ENCODE peak calls at places on chromosomes 16 and 17, in ten cellular contexts. One of them, this sample, is unnamed.

GRCh38 chr16:5622234-5622884 is 524.8 kb upstream of the EEF2KMT start:
- DNase-seq in AG08395: no peak
- DNase-seq in WTC11: no peak
- DNase-seq in astrocyte of the spinal cord: no peak
- DNase-seq in AG08396: no peak
- DNase-seq in GM12892: no peak
- DNase-seq in NB4: no peak
- DNase-seq in activated T-cell treated with anti-CD3 and anti-CD28 coated beads for 24 hours: no peak
- DNase-seq in heart left ventricle: no peak
- DNase-seq in NCI-H526: no peak
- DNase-seq in this sample: no peak

GRCh38 chr16:81469710-81470481 is 25.3 kb downstream of the CMIP start:
- DNase-seq in AG08395: no peak
- DNase-seq in WTC11: no peak
- DNase-seq in astrocyte of the spinal cord: peak
- DNase-seq in AG08396: no peak
- DNase-seq in GM12892: peak
- DNase-seq in NB4: peak
- DNase-seq in activated T-cell treated with anti-CD3 and anti-CD28 coated beads for 24 hours: no peak
- DNase-seq in heart left ventricle: no peak
- DNase-seq in NCI-H526: no peak
- DNase-seq in this sample: no peak

GRCh38 chr17:80123791-80124190 is 22.4 kb downstream of the GAA start:
- DNase-seq in AG08395: peak
- DNase-seq in WTC11: no peak
- DNase-seq in astrocyte of the spinal cord: peak
- DNase-seq in AG08396: peak
- DNase-seq in GM12892: no peak
- DNase-seq in NB4: no peak
- DNase-seq in activated T-cell treated with anti-CD3 and anti-CD28 coated beads for 24 hours: no peak
- DNase-seq in heart left ventricle: no peak
- DNase-seq in NCI-H526: no peak
- DNase-seq in this sample: no peak

GRCh38 chr17:36183001-36183810 is 6.8 kb upstream of the TBC1D3B start:
- DNase-seq in AG08395: peak
- DNase-seq in WTC11: peak
- DNase-seq in astrocyte of the spinal cord: peak
- DNase-seq in AG08396: peak
- DNase-seq in GM12892: peak
- DNase-seq in NB4: peak
- DNase-seq in activated T-cell treated with anti-CD3 and anti-CD28 coated beads for 24 hours: no peak
- DNase-seq in heart left ventricle: peak
- DNase-seq in NCI-H526: peak
- DNase-seq in this sample: peak

GRCh38 chr17:44263360-44263902 is 4.5 kb downstream of the SLC4A1 start:
- DNase-seq in AG08395: no peak
- DNase-seq in WTC11: no peak
- DNase-seq in astrocyte of the spinal cord: no peak
- DNase-seq in AG08396: no peak
- DNase-seq in GM12892: no peak
- DNase-seq in NB4: no peak
- DNase-seq in activated T-cell treated with anti-CD3 and anti-CD28 coated beads for 24 hours: no peak
- DNase-seq in heart left ventricle: no peak
- DNase-seq in NCI-H526: no peak
- DNase-seq in this sample: no peak

GRCh38 chr16:10078541-10078949 is 103.7 kb downstream of the GRIN2A start:
- DNase-seq in AG08395: no peak
- DNase-seq in WTC11: peak
- DNase-seq in astrocyte of the spinal cord: peak
- DNase-seq in AG08396: no peak
- DNase-seq in GM12892: no peak
- DNase-seq in NB4: peak
- DNase-seq in activated T-cell treated with anti-CD3 and anti-CD28 coated beads for 24 hours: no peak
- DNase-seq in heart left ventricle: no peak
- DNase-seq in NCI-H526: no peak
- DNase-seq in this sample: no peak

GRCh38 chr16:55653106-55653505 is 2.7 kb upstream of the SLC6A2 start:
- DNase-seq in AG08395: no peak
- DNase-seq in WTC11: no peak
- DNase-seq in astrocyte of the spinal cord: no peak
- DNase-seq in AG08396: no peak
- DNase-seq in GM12892: no peak
- DNase-seq in NB4: no peak
- DNase-seq in activated T-cell treated with anti-CD3 and anti-CD28 coated beads for 24 hours: no peak
- DNase-seq in heart left ventricle: no peak
- DNase-seq in NCI-H526: no peak
- DNase-seq in this sample: no peak

GRCh38 chr17:12993631-12994030 is 24.2 kb downstream of the ELAC2 start:
- DNase-seq in AG08395: no peak
- DNase-seq in WTC11: no peak
- DNase-seq in astrocyte of the spinal cord: no peak
- DNase-seq in AG08396: no peak
- DNase-seq in GM12892: no peak
- DNase-seq in NB4: no peak
- DNase-seq in activated T-cell treated with anti-CD3 and anti-CD28 coated beads for 24 hours: no peak
- DNase-seq in heart left ventricle: no peak
- DNase-seq in NCI-H526: no peak
- DNase-seq in this sample: no peak

GRCh38 chr17:83099570-83100181 is 20.3 kb downstream of the METRNL start:
- DNase-seq in AG08395: peak
- DNase-seq in WTC11: no peak
- DNase-seq in astrocyte of the spinal cord: peak
- DNase-seq in AG08396: peak
- DNase-seq in GM12892: no peak
- DNase-seq in NB4: no peak
- DNase-seq in activated T-cell treated with anti-CD3 and anti-CD28 coated beads for 24 hours: no peak
- DNase-seq in heart left ventricle: no peak
- DNase-seq in NCI-H526: peak
- DNase-seq in this sample: no peak

GRCh38 chr17:65057520-65058075 is 1.1 kb upstream of the GNA13 start:
- DNase-seq in AG08395: no peak
- DNase-seq in WTC11: no peak
- DNase-seq in astrocyte of the spinal cord: no peak
- DNase-seq in AG08396: no peak
- DNase-seq in GM12892: no peak
- DNase-seq in NB4: no peak
- DNase-seq in activated T-cell treated with anti-CD3 and anti-CD28 coated beads for 24 hours: no peak
- DNase-seq in heart left ventricle: peak
- DNase-seq in NCI-H526: no peak
- DNase-seq in this sample: no peak

GRCh38 chr16:85471469-85472431 is 141.4 kb upstream of the GSE1 start:
- DNase-seq in AG08395: no peak
- DNase-seq in WTC11: no peak
- DNase-seq in astrocyte of the spinal cord: no peak
- DNase-seq in AG08396: no peak
- DNase-seq in GM12892: no peak
- DNase-seq in NB4: no peak
- DNase-seq in activated T-cell treated with anti-CD3 and anti-CD28 coated beads for 24 hours: no peak
- DNase-seq in heart left ventricle: no peak
- DNase-seq in NCI-H526: no peak
- DNase-seq in this sample: peak

GRCh38 chr17:29587591-29587990 is 1.9 kb downstream of the GIT1 start:
- DNase-seq in AG08395: no peak
- DNase-seq in WTC11: no peak
- DNase-seq in astrocyte of the spinal cord: no peak
- DNase-seq in AG08396: no peak
- DNase-seq in GM12892: no peak
- DNase-seq in NB4: no peak
- DNase-seq in activated T-cell treated with anti-CD3 and anti-CD28 coated beads for 24 hours: no peak
- DNase-seq in heart left ventricle: peak
- DNase-seq in NCI-H526: no peak
- DNase-seq in this sample: no peak

GRCh38 chr16:79370736-79371135 is 229.8 kb downstream of the MAF start:
- DNase-seq in AG08395: no peak
- DNase-seq in WTC11: no peak
- DNase-seq in astrocyte of the spinal cord: no peak
- DNase-seq in AG08396: no peak
- DNase-seq in GM12892: no peak
- DNase-seq in NB4: no peak
- DNase-seq in activated T-cell treated with anti-CD3 and anti-CD28 coated beads for 24 hours: no peak
- DNase-seq in heart left ventricle: no peak
- DNase-seq in NCI-H526: no peak
- DNase-seq in this sample: no peak

GRCh38 chr16:72858611-72859493 is 189.1 kb downstream of the ZFHX3 start:
- DNase-seq in AG08395: no peak
- DNase-seq in WTC11: no peak
- DNase-seq in astrocyte of the spinal cord: peak
- DNase-seq in AG08396: peak
- DNase-seq in GM12892: no peak
- DNase-seq in NB4: no peak
- DNase-seq in activated T-cell treated with anti-CD3 and anti-CD28 coated beads for 24 hours: no peak
- DNase-seq in heart left ventricle: peak
- DNase-seq in NCI-H526: no peak
- DNase-seq in this sample: peak

GRCh38 chr17:39754958-39755549 is 17.3 kb downstream of the GRB7 start:
- DNase-seq in AG08395: peak
- DNase-seq in WTC11: peak
- DNase-seq in astrocyte of the spinal cord: peak
- DNase-seq in AG08396: no peak
- DNase-seq in GM12892: no peak
- DNase-seq in NB4: peak
- DNase-seq in activated T-cell treated with anti-CD3 and anti-CD28 coated beads for 24 hours: no peak
- DNase-seq in heart left ventricle: peak
- DNase-seq in NCI-H526: no peak
- DNase-seq in this sample: no peak

GRCh38 chr17:34725008-34725407 is 145.6 kb downstream of the TMEM132E start:
- DNase-seq in AG08395: no peak
- DNase-seq in WTC11: no peak
- DNase-seq in astrocyte of the spinal cord: no peak
- DNase-seq in AG08396: no peak
- DNase-seq in GM12892: no peak
- DNase-seq in NB4: no peak
- DNase-seq in activated T-cell treated with anti-CD3 and anti-CD28 coated beads for 24 hours: no peak
- DNase-seq in heart left ventricle: no peak
- DNase-seq in NCI-H526: peak
- DNase-seq in this sample: no peak

GRCh38 chr17:8310601-8311123 is 621 bp downstream of the ARHGEF15 start:
- DNase-seq in AG08395: no peak
- DNase-seq in WTC11: no peak
- DNase-seq in astrocyte of the spinal cord: no peak
- DNase-seq in AG08396: no peak
- DNase-seq in GM12892: no peak
- DNase-seq in NB4: no peak
- DNase-seq in activated T-cell treated with anti-CD3 and anti-CD28 coated beads for 24 hours: no peak
- DNase-seq in heart left ventricle: peak
- DNase-seq in NCI-H526: no peak
- DNase-seq in this sample: no peak

GRCh38 chr16:51818342-51818944 is 667.4 kb upstream of the SALL1 start:
- DNase-seq in AG08395: peak
- DNase-seq in WTC11: peak
- DNase-seq in astrocyte of the spinal cord: peak
- DNase-seq in AG08396: peak
- DNase-seq in GM12892: no peak
- DNase-seq in NB4: peak
- DNase-seq in activated T-cell treated with anti-CD3 and anti-CD28 coated beads for 24 hours: no peak
- DNase-seq in heart left ventricle: no peak
- DNase-seq in NCI-H526: peak
- DNase-seq in this sample: no peak

GRCh38 chr16:88628512-88628974 is 9.8 kb upstream of the IL17C start:
- DNase-seq in AG08395: no peak
- DNase-seq in WTC11: peak
- DNase-seq in astrocyte of the spinal cord: no peak
- DNase-seq in AG08396: no peak
- DNase-seq in GM12892: no peak
- DNase-seq in NB4: peak
- DNase-seq in activated T-cell treated with anti-CD3 and anti-CD28 coated beads for 24 hours: no peak
- DNase-seq in heart left ventricle: peak
- DNase-seq in NCI-H526: peak
- DNase-seq in this sample: no peak

GRCh38 chr17:17841620-17842025 is 4.8 kb upstream of the SREBF1 start:
- DNase-seq in AG08395: no peak
- DNase-seq in WTC11: no peak
- DNase-seq in astrocyte of the spinal cord: no peak
- DNase-seq in AG08396: peak
- DNase-seq in GM12892: no peak
- DNase-seq in NB4: no peak
- DNase-seq in activated T-cell treated with anti-CD3 and anti-CD28 coated beads for 24 hours: no peak
- DNase-seq in heart left ventricle: peak
- DNase-seq in NCI-H526: no peak
- DNase-seq in this sample: peak

GRCh38 chr16:81646561-81646960 is 132.5 kb upstream of the PLCG2 start:
- DNase-seq in AG08395: no peak
- DNase-seq in WTC11: no peak
- DNase-seq in astrocyte of the spinal cord: peak
- DNase-seq in AG08396: no peak
- DNase-seq in GM12892: no peak
- DNase-seq in NB4: no peak
- DNase-seq in activated T-cell treated with anti-CD3 and anti-CD28 coated beads for 24 hours: no peak
- DNase-seq in heart left ventricle: no peak
- DNase-seq in NCI-H526: no peak
- DNase-seq in this sample: no peak

GRCh38 chr16:57755061-57755684 is 19.6 kb downstream of the KATNB1 start:
- DNase-seq in AG08395: no peak
- DNase-seq in WTC11: no peak
- DNase-seq in astrocyte of the spinal cord: no peak
- DNase-seq in AG08396: no peak
- DNase-seq in GM12892: no peak
- DNase-seq in NB4: no peak
- DNase-seq in activated T-cell treated with anti-CD3 and anti-CD28 coated beads for 24 hours: no peak
- DNase-seq in heart left ventricle: peak
- DNase-seq in NCI-H526: no peak
- DNase-seq in this sample: no peak

GRCh38 chr16:77234611-77235010 is 35.4 kb downstream of the SYCE1L start:
- DNase-seq in AG08395: no peak
- DNase-seq in WTC11: peak
- DNase-seq in astrocyte of the spinal cord: no peak
- DNase-seq in AG08396: no peak
- DNase-seq in GM12892: no peak
- DNase-seq in NB4: peak
- DNase-seq in activated T-cell treated with anti-CD3 and anti-CD28 coated beads for 24 hours: no peak
- DNase-seq in heart left ventricle: no peak
- DNase-seq in NCI-H526: no peak
- DNase-seq in this sample: no peak

GRCh38 chr17:48241131-48241591 is 133.6 kb downstream of the SNX11 start:
- DNase-seq in AG08395: peak
- DNase-seq in WTC11: no peak
- DNase-seq in astrocyte of the spinal cord: peak
- DNase-seq in AG08396: peak
- DNase-seq in GM12892: peak
- DNase-seq in NB4: peak
- DNase-seq in activated T-cell treated with anti-CD3 and anti-CD28 coated beads for 24 hours: no peak
- DNase-seq in heart left ventricle: peak
- DNase-seq in NCI-H526: peak
- DNase-seq in this sample: no peak

This sample was measured in upper lobe of right lung.